ENCODE peak calls at places on chromosomes 7 and 10, in ten cellular contexts. One of them, this sample, is unnamed.

GRCh38 chr10:91592282-91593020 is 40.4 kb downstream of the PPP1R3C start:
- DNase-seq in fibroblast of pulmonary artery: no peak
- DNase-seq in NCI-H69: peak
- DNase-seq in GM12865: no peak
- DNase-seq in kidney tubule cell: no peak
- DNase-seq in HTR-8/SVneo: no peak
- DNase-seq in T-helper 2 cell: no peak
- DNase-seq in stomach: no peak
- DNase-seq in activated CD8-positive, alpha-beta memory T cell treated with anti-CD3 and anti-CD28 coated beads, Interleukin-2, amount 50 U/mL, for 48 hours: no peak
- DNase-seq in HL-60: no peak
- DNase-seq in this sample: no peak

GRCh38 chr10:27741173-27742091 is 4.2 kb downstream of the MKX start:
- DNase-seq in fibroblast of pulmonary artery: no peak
- DNase-seq in NCI-H69: no peak
- DNase-seq in GM12865: no peak
- DNase-seq in kidney tubule cell: no peak
- DNase-seq in HTR-8/SVneo: no peak
- DNase-seq in T-helper 2 cell: no peak
- DNase-seq in stomach: no peak
- DNase-seq in activated CD8-positive, alpha-beta memory T cell treated with anti-CD3 and anti-CD28 coated beads, Interleukin-2, amount 50 U/mL, for 48 hours: peak
- DNase-seq in HL-60: no peak
- DNase-seq in this sample: no peak

GRCh38 chr10:58555930-58556311 is 43.2 kb downstream of the BICC1 start:
- DNase-seq in fibroblast of pulmonary artery: no peak
- DNase-seq in NCI-H69: no peak
- DNase-seq in GM12865: no peak
- DNase-seq in kidney tubule cell: no peak
- DNase-seq in HTR-8/SVneo: no peak
- DNase-seq in T-helper 2 cell: no peak
- DNase-seq in stomach: no peak
- DNase-seq in activated CD8-positive, alpha-beta memory T cell treated with anti-CD3 and anti-CD28 coated beads, Interleukin-2, amount 50 U/mL, for 48 hours: no peak
- DNase-seq in HL-60: no peak
- DNase-seq in this sample: no peak

GRCh38 chr10:106573106-106573505 is 591.4 kb downstream of the SORCS1 start:
- DNase-seq in fibroblast of pulmonary artery: peak
- DNase-seq in NCI-H69: peak
- DNase-seq in GM12865: no peak
- DNase-seq in kidney tubule cell: no peak
- DNase-seq in HTR-8/SVneo: no peak
- DNase-seq in T-helper 2 cell: no peak
- DNase-seq in stomach: no peak
- DNase-seq in activated CD8-positive, alpha-beta memory T cell treated with anti-CD3 and anti-CD28 coated beads, Interleukin-2, amount 50 U/mL, for 48 hours: no peak
- DNase-seq in HL-60: no peak
- DNase-seq in this sample: no peak

GRCh38 chr10:35324196-35324595 is 12.1 kb upstream of the CCNY start:
- DNase-seq in fibroblast of pulmonary artery: no peak
- DNase-seq in NCI-H69: no peak
- DNase-seq in GM12865: no peak
- DNase-seq in kidney tubule cell: no peak
- DNase-seq in HTR-8/SVneo: no peak
- DNase-seq in T-helper 2 cell: no peak
- DNase-seq in stomach: no peak
- DNase-seq in activated CD8-positive, alpha-beta memory T cell treated with anti-CD3 and anti-CD28 coated beads, Interleukin-2, amount 50 U/mL, for 48 hours: no peak
- DNase-seq in HL-60: no peak
- DNase-seq in this sample: no peak

GRCh38 chr7:130486114-130486962 is 5.5 kb upstream of the MEST start:
- DNase-seq in fibroblast of pulmonary artery: no peak
- DNase-seq in NCI-H69: peak
- DNase-seq in GM12865: peak
- DNase-seq in kidney tubule cell: peak
- DNase-seq in HTR-8/SVneo: no peak
- DNase-seq in T-helper 2 cell: no peak
- DNase-seq in stomach: peak
- DNase-seq in activated CD8-positive, alpha-beta memory T cell treated with anti-CD3 and anti-CD28 coated beads, Interleukin-2, amount 50 U/mL, for 48 hours: peak
- DNase-seq in HL-60: peak
- DNase-seq in this sample: peak

GRCh38 chr10:131016556-131016955 is 295.0 kb downstream of the TCERG1L start:
- DNase-seq in fibroblast of pulmonary artery: no peak
- DNase-seq in NCI-H69: no peak
- DNase-seq in GM12865: no peak
- DNase-seq in kidney tubule cell: no peak
- DNase-seq in HTR-8/SVneo: no peak
- DNase-seq in T-helper 2 cell: no peak
- DNase-seq in stomach: no peak
- DNase-seq in activated CD8-positive, alpha-beta memory T cell treated with anti-CD3 and anti-CD28 coated beads, Interleukin-2, amount 50 U/mL, for 48 hours: no peak
- DNase-seq in HL-60: no peak
- DNase-seq in this sample: no peak

GRCh38 chr10:73075829-73076228 is 20.8 kb downstream of the P4HA1 start:
- DNase-seq in fibroblast of pulmonary artery: no peak
- DNase-seq in NCI-H69: no peak
- DNase-seq in GM12865: no peak
- DNase-seq in kidney tubule cell: no peak
- DNase-seq in HTR-8/SVneo: no peak
- DNase-seq in T-helper 2 cell: no peak
- DNase-seq in stomach: no peak
- DNase-seq in activated CD8-positive, alpha-beta memory T cell treated with anti-CD3 and anti-CD28 coated beads, Interleukin-2, amount 50 U/mL, for 48 hours: no peak
- DNase-seq in HL-60: no peak
- DNase-seq in this sample: no peak